ENCODE peak calls at places on chromosomes 7 and 10, in four cellular contexts. One of them, this sample, is unnamed.
A peak's percentile ranks its signal among the peaks of the same experiment; 100 is the strongest.

GRCh38 chr10:23525406-23525805 is 86.5 kb downstream of the OTUD1 start:
- DNase-seq in GM12878: no peak
- DNase-seq in lower lobe of right lung: no peak
- DNase-seq in choroid plexus epithelial cell: peak; percentile 32
- DNase-seq in this sample: no peak

GRCh38 chr10:133230387-133231195 is 574 bp downstream of the UTF1 start:
- DNase-seq in lower lobe of right lung: peak; percentile 72
- DNase-seq in GM12878: no peak
- DNase-seq in choroid plexus epithelial cell: no peak
- DNase-seq in this sample: no peak

GRCh38 chr7:54015251-54015650 is 526.9 kb upstream of the VSTM2A start:
- DNase-seq in lower lobe of right lung: no peak
- DNase-seq in choroid plexus epithelial cell: no peak
- DNase-seq in GM12878: no peak
- DNase-seq in this sample: no peak

GRCh38 chr10:71694567-71694968 is 25.0 kb downstream of the C10orf105 start:
- DNase-seq in lower lobe of right lung: peak; percentile 72
- DNase-seq in choroid plexus epithelial cell: no peak
- DNase-seq in GM12878: peak; percentile 78
- DNase-seq in this sample: no peak

GRCh38 chr7:18064242-18064838 is 36.7 kb upstream of the PRPS1L1 start:
- DNase-seq in GM12878: no peak
- DNase-seq in choroid plexus epithelial cell: peak; percentile 34
- DNase-seq in lower lobe of right lung: no peak
- DNase-seq in this sample: no peak

GRCh38 chr7:124276005-124276606 is 243.2 kb upstream of the TMEM229A start:
- DNase-seq in choroid plexus epithelial cell: peak; percentile 22
- DNase-seq in lower lobe of right lung: no peak
- DNase-seq in GM12878: no peak
- DNase-seq in this sample: no peak

GRCh38 chr7:28179081-28180030 is 1.2 kb downstream of the JAZF1 start:
- DNase-seq in choroid plexus epithelial cell: peak; percentile 45
- DNase-seq in GM12878: no peak
- DNase-seq in lower lobe of right lung: peak; percentile 86
- DNase-seq in this sample: no peak

GRCh38 chr10:15436696-15437095 is 65.6 kb upstream of the FAM171A1 start:
- DNase-seq in choroid plexus epithelial cell: peak; percentile 32
- DNase-seq in lower lobe of right lung: no peak
- DNase-seq in GM12878: no peak
- DNase-seq in this sample: no peak

GRCh38 chr7:1512781-1513656 is 8.8 kb upstream of the INTS1 start:
- DNase-seq in lower lobe of right lung: peak; percentile 81
- DNase-seq in choroid plexus epithelial cell: peak; percentile 54
- DNase-seq in GM12878: no peak
- DNase-seq in this sample: peak; percentile 26

GRCh38 chr10:30111340-30111980 is 52.1 kb upstream of the JCAD start:
- DNase-seq in GM12878: no peak
- DNase-seq in choroid plexus epithelial cell: peak; percentile 86
- DNase-seq in lower lobe of right lung: no peak
- DNase-seq in this sample: peak; percentile 74

GRCh38 chr7:2621061-2621828 is 10.5 kb upstream of the TTYH3 start:
- DNase-seq in GM12878: no peak
- DNase-seq in lower lobe of right lung: peak; percentile 63
- DNase-seq in choroid plexus epithelial cell: peak; percentile 84
- DNase-seq in this sample: no peak

GRCh38 chr10:11373626-11374310 is 237.7 kb downstream of the USP6NL start:
- DNase-seq in GM12878: no peak
- DNase-seq in lower lobe of right lung: no peak
- DNase-seq in choroid plexus epithelial cell: no peak
- DNase-seq in this sample: no peak

DNA sequence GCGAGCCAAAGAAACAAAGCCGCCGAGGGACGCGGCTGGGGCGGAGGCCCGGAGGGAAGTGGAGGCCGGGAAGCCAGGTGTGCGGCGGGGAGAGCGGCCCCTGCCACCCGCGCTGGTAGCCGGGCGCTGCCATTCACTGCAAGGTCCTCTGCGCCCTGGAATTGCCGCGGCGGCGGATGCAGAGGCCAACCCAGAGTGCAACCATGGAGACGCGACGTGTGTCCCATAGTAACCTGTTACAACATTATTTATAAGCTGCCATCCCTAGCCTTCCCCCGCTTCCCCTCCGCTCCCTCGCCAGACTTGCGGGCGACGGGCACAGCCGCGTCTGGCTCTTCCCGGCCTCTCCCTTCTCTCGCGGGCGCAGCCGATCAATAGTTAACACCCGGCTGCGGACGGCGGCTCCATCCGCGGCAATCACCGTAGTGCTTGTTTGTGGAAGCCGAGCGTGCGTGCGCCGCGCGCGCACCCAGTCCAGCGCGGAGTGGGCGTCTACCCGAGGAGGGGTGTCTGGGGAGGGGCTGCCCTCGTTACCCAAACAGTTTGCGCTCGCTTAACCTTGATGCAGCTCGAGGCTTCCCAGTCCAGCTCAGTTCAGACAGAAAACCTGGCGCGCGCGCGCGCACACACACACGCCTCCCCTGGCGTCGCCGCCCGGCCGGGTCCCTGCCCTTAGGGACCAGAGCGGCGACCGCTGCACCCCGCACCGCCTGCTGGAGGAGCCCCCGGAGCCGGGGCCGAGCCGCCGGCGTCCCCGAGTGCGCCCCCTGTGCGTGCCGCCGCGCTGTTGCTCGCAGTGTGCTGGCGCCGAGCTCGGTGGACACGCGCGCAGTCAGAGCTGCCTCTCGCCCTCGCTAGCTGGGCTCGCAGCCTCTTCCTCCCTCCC is 165.4 kb upstream of the DPP6 start:
- DNase-seq in GM12878: no peak
- DNase-seq in choroid plexus epithelial cell: no peak
- DNase-seq in lower lobe of right lung: no peak
- DNase-seq in this sample: no peak
- H3K4me3 ChIP-seq in GM12878: no peak overlapping the region
- H3K4me3 ChIP-seq in choroid plexus epithelial cell: no peak overlapping the region
- H3K4me3 ChIP-seq in lower lobe of right lung: no peak overlapping the region
- H3K4me3 ChIP-seq in this sample: no peak overlapping the region

GRCh38 chr10:113524539-113525490 is 28.0 kb upstream of the HABP2 start:
- DNase-seq in choroid plexus epithelial cell: no peak
- DNase-seq in lower lobe of right lung: no peak
- DNase-seq in GM12878: no peak
- DNase-seq in this sample: no peak

GRCh38 chr10:113523071-113523470 is 29.8 kb upstream of the HABP2 start:
- DNase-seq in lower lobe of right lung: no peak
- DNase-seq in choroid plexus epithelial cell: no peak
- DNase-seq in GM12878: no peak
- DNase-seq in this sample: no peak

GRCh38 chr10:113523628-113524027 is 29.2 kb upstream of the HABP2 start:
- DNase-seq in GM12878: no peak
- DNase-seq in lower lobe of right lung: no peak
- DNase-seq in choroid plexus epithelial cell: no peak
- DNase-seq in this sample: no peak

GRCh38 chr10:113525713-113526112 is 27.1 kb upstream of the HABP2 start:
- DNase-seq in choroid plexus epithelial cell: no peak
- DNase-seq in lower lobe of right lung: no peak
- DNase-seq in GM12878: no peak
- DNase-seq in this sample: no peak

GRCh38 chr10:113524120-113524519 is 28.7 kb upstream of the HABP2 start:
- DNase-seq in GM12878: no peak
- DNase-seq in choroid plexus epithelial cell: no peak
- DNase-seq in lower lobe of right lung: no peak
- DNase-seq in this sample: no peak
- TF ChIP-seq CTCF in GM12878: no peak
- TF ChIP-seq CTCF in choroid plexus epithelial cell: no peak
- TF ChIP-seq CTCF in lower lobe of right lung: no peak
- TF ChIP-seq CTCF in this sample: no peak

GRCh38 chr10:122368502-122369254 is 5.8 kb upstream of the PLEKHA1 start:
- DNase-seq in GM12878: no peak
- DNase-seq in lower lobe of right lung: no peak
- DNase-seq in choroid plexus epithelial cell: no peak
- DNase-seq in this sample: no peak
- H3K4me3 ChIP-seq in GM12878: no peak overlapping the region
- H3K4me3 ChIP-seq in lower lobe of right lung: no peak overlapping the region
- H3K4me3 ChIP-seq in choroid plexus epithelial cell: no peak overlapping the region
- H3K4me3 ChIP-seq in this sample: no peak overlapping the region

DNA sequence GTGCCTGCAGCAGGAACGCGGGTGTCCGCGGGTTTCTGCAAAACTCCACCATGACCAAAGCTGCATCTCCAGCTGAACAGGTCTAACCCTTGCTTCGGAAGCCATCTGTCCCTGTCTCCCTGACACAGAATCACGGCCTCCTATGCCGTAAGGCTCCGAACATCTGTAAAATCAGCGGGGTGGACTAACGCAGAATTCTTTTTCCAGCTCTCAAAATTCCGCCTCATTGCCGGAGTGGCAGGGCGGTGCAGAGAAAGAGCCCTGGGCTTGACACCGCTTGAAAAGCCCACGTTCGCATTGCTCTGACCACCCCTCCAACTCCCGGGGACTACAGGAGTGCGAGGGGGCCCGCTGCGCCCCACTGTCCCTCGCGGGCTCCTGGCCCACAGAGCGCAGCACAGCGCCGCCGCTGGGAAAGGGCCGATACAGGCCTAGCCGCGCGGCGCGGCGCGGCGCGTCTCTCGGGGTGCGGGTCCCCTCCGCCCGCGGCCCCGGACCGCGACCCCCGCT is 409 bp downstream of the DNMBP start:
- DNase-seq in GM12878: no peak
- DNase-seq in choroid plexus epithelial cell: peak; percentile 56
- DNase-seq in lower lobe of right lung: peak; percentile 75
- DNase-seq in this sample: no peak
- TF ChIP-seq CTCF in GM12878: peak; percentile 47
- TF ChIP-seq CTCF in choroid plexus epithelial cell: peak; percentile 52
- TF ChIP-seq CTCF in lower lobe of right lung: peak; percentile 26
- TF ChIP-seq CTCF in this sample: peak; percentile 76

DNA sequence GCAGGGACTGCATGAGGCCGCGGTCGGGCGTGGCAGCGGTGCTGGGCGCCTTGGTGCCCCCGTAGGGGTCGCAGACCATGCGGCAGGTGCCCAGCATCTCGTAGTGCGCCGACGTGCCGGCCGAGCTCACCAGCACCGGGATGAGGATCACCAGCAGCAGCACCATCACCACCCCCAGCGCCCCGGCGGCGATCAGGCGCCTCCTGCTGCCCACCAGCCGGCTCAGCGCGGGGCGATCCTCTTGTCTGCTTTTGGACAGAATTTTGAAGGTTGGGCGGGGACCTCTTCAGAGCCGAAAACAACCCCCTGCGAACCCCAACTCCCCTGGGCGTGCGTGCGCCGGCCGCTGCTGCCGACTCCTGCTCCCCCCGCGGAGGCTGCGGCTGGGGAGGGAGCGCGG is 779 bp downstream of the C1QL3 start:
- DNase-seq in choroid plexus epithelial cell: peak; percentile 26
- DNase-seq in lower lobe of right lung: no peak
- DNase-seq in GM12878: no peak
- DNase-seq in this sample: no peak
- H3K4me3 ChIP-seq in choroid plexus epithelial cell: peak overlapping the region; percentile 43
- H3K4me3 ChIP-seq in lower lobe of right lung: peak overlapping the region; percentile 51
- H3K4me3 ChIP-seq in GM12878: peak overlapping the region; percentile 62
- H3K4me3 ChIP-seq in this sample: peak overlapping the region; percentile 49

GRCh38 chr10:89224697-89225443 is 17.8 kb upstream of the CH25H start:
- DNase-seq in lower lobe of right lung: peak; percentile 68
- DNase-seq in GM12878: no peak
- DNase-seq in choroid plexus epithelial cell: peak; percentile 42
- DNase-seq in this sample: no peak
- TF ChIP-seq CTCF in lower lobe of right lung: peak; percentile 53
- TF ChIP-seq CTCF in GM12878: no peak
- TF ChIP-seq CTCF in choroid plexus epithelial cell: peak; percentile 71
- TF ChIP-seq CTCF in this sample: no peak

This sample was measured in AG04449.